ENCODE peak calls at places on chromosomes 6 and 20, in four cellular contexts. U is uterus, N is sigmoid colon, E is A549. D is an unnamed sample.

GRCh38 chr6:35411066-35411465 is 41.1 kb upstream of the FANCE start:
- DNase-seq in U (no peak), N (no peak), E (no peak), D (no peak)

GRCh38 chr6:33075568-33076405 is at the start of gene HLA-DPB1:
- DNase-seq in U (no peak), N (no peak), E (peak), D (no peak)

GRCh38 chr6:35302604-35303218 is 5.1 kb downstream of the DEF6 start:
- DNase-seq in U (no peak), N (peak), E (no peak), D (peak)

GRCh38 chr6:127069659-127070279 is 48.7 kb upstream of the RSPO3 start:
- DNase-seq in U (no peak), N (no peak), E (peak), D (no peak)

GRCh38 chr20:19074828-19075516 is 137.5 kb upstream of the SLC24A3 start:
- DNase-seq in U (no peak), N (no peak), E (no peak), D (peak)

GRCh38 chr20:52179331-52180166 is 12.0 kb downstream of the ZFP64 start:
- DNase-seq in U (no peak), N (no peak), E (no peak), D (no peak)

GRCh38 chr6:19549109-19549508 is 288.1 kb upstream of the ID4 start:
- DNase-seq in U (no peak), N (no peak), E (no peak), D (no peak)

GRCh38 chr6:71197267-71197666 is 91.3 kb upstream of the OGFRL1 start:
- DNase-seq in U (no peak), N (no peak), E (peak), D (no peak)

GRCh38 chr20:47204008-47204745 is 152.3 kb downstream of the ZMYND8 start:
- DNase-seq in U (no peak), N (no peak), E (peak), D (no peak)

GRCh38 chr6:89562114-89562815 is 76.3 kb downstream of the LYRM2 start:
- DNase-seq in U (peak), N (no peak), E (no peak), D (no peak)

GRCh38 chr6:25490018-25490865 is 161.8 kb upstream of the SCGN start:
- DNase-seq in U (peak), N (peak), E (peak), D (peak)

GRCh38 chr6:1584996-1585668 is 24.6 kb upstream of the FOXC1 start:
- DNase-seq in U (no peak), N (no peak), E (no peak), D (no peak)

GRCh38 chr6:128179890-128180440 is 279.1 kb upstream of the THEMIS start:
- DNase-seq in U (no peak), N (no peak), E (no peak), D (no peak)

GRCh38 chr6:158524311-158524710 is 35.6 kb upstream of the TMEM181 start:
- DNase-seq in U (no peak), N (no peak), E (no peak), D (no peak)

GRCh38 chr6:16760536-16761468 is at the start of gene ATXN1:
- DNase-seq in U (peak), N (peak), E (peak), D (peak)

GRCh38 chr20:3808141-3808479 is 12.0 kb downstream of the CDC25B start:
- DNase-seq in U (peak), N (peak), E (peak), D (peak)

GRCh38 chr6:148392611-148393160 is 50.0 kb downstream of the SASH1 start:
- DNase-seq in U (no peak), N (no peak), E (no peak), D (no peak)

GRCh38 chr20:5191829-5192569 is 65.2 kb downstream of the CDS2 start:
- DNase-seq in U (peak), N (no peak), E (peak), D (peak)

GRCh38 chr6:117829594-117830319 is 77.3 kb upstream of the SLC35F1 start:
- DNase-seq in U (no peak), N (no peak), E (peak), D (no peak)

GRCh38 chr20:16929756-16930155 is 181.6 kb downstream of the OTOR start:
- DNase-seq in U (no peak), N (no peak), E (no peak), D (no peak)

GRCh38 chr6:37481793-37482192 is 17.9 kb downstream of the CCDC167 start:
- DNase-seq in U (no peak), N (no peak), E (no peak), D (no peak)

GRCh38 chr6:29625337-29625930 is 7.5 kb downstream of the GABBR1 start:
- DNase-seq in U (no peak), N (no peak), E (no peak), D (no peak)

GRCh38 chr6:148969679-148970078 is 222.8 kb downstream of the UST start:
- DNase-seq in U (no peak), N (peak), E (no peak), D (peak)

GRCh38 chr6:4714961-4715501 is 61.2 kb upstream of the CDYL start:
- DNase-seq in U (no peak), N (no peak), E (no peak), D (no peak)

GRCh38 chr6:52635049-52635577 is 35.8 kb upstream of the TMEM14A start:
- DNase-seq in U (no peak), N (no peak), E (no peak), D (no peak)

GRCh38 chr20:18722381-18722780 is 91.2 kb upstream of the SCP2D1 start:
- DNase-seq in U (no peak), N (no peak), E (no peak), D (no peak)

GRCh38 chr20:48647873-48648272 is 179.9 kb downstream of the PREX1 start:
- DNase-seq in U (no peak), N (no peak), E (no peak), D (no peak)

GRCh38 chr6:145209312-145209711 is 526.0 kb downstream of the EPM2A start:
- DNase-seq in U (no peak), N (no peak), E (no peak), D (no peak)

GRCh38 chr6:151081658-151082057 is 158.1 kb upstream of the AKAP12 start:
- DNase-seq in U (no peak), N (no peak), E (no peak), D (no peak)

GRCh38 chr6:14053776-14054175 is 63.8 kb upstream of the CD83 start:
- DNase-seq in U (no peak), N (no peak), E (no peak), D (no peak)

GRCh38 chr20:41447026-41447425 is 80.4 kb upstream of the EMILIN3 start:
- DNase-seq in U (no peak), N (no peak), E (no peak), D (no peak)

GRCh38 chr6:33320315-33321181 is 3.0 kb upstream of the ZBTB22 start:
- DNase-seq in U (peak), N (peak), E (no peak), D (no peak)

GRCh38 chr6:166167258-166167731 is 356 bp downstream of the TBXT start:
- DNase-seq in U (no peak), N (no peak), E (no peak), D (no peak)

GRCh38 chr6:166162599-166163342 is 4.9 kb downstream of the TBXT start:
- DNase-seq in U (no peak), N (peak), E (no peak), D (no peak)

GRCh38 chr6:166167801-166168615 is at the start of gene TBXT:
- DNase-seq in U (no peak), N (no peak), E (no peak), D (no peak)

GRCh38 chr6:166166314-166167257 is 1.1 kb downstream of the TBXT start:
- DNase-seq in U (no peak), N (no peak), E (no peak), D (no peak)

DNA sequence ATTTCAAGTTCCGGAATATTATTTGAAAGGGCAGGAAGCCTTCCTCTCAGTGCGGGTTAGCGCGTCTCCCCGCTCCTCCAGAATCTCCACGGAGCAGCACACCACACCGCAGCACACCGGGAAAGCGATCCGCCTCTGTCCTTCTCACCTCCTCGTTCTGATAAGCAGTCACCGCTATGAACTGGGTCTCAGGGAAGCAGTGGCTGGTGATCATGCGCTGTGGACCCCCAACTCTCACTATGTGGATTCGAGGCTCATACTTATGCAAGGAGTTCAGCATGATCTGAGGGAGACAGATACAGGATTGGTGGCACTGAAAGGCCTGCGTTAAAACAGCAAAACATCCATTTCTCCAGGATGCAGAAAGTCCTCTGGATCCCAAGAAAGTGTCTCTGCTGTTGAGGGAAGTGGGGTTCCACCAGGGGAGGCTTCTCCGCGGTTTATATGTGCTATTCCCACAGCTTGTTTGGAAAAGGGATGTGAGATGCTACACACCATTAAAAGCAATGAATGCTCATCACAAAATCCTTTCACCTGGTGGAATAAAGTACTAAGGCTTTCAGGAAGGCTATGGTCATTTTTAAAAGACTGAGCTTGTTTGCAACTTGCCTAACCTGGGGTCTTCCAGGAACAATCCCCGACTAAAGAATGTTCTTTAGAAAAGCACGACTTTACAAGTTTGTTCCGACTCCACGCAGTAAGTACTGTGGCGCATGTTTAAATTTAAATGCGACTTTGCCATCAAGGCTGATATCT is 1.9 kb downstream of the TBXT start:
- DNase-seq in U (no peak), N (no peak), E (no peak), D (no peak)
- TF ChIP-seq POLR2A in U (no peak), N (no peak), E (no peak), D (no peak)

GRCh38 chr6:57432919-57433684 is 115.7 kb downstream of the PRIM2 start:
- DNase-seq in U (no peak), N (no peak), E (no peak), D (no peak)

GRCh38 chr6:57434944-57435343 is 117.5 kb downstream of the PRIM2 start:
- DNase-seq in U (no peak), N (no peak), E (no peak), D (no peak)

GRCh38 chr6:57432162-57432561 is 114.7 kb downstream of the PRIM2 start:
- DNase-seq in U (no peak), N (no peak), E (no peak), D (no peak)

DNA sequence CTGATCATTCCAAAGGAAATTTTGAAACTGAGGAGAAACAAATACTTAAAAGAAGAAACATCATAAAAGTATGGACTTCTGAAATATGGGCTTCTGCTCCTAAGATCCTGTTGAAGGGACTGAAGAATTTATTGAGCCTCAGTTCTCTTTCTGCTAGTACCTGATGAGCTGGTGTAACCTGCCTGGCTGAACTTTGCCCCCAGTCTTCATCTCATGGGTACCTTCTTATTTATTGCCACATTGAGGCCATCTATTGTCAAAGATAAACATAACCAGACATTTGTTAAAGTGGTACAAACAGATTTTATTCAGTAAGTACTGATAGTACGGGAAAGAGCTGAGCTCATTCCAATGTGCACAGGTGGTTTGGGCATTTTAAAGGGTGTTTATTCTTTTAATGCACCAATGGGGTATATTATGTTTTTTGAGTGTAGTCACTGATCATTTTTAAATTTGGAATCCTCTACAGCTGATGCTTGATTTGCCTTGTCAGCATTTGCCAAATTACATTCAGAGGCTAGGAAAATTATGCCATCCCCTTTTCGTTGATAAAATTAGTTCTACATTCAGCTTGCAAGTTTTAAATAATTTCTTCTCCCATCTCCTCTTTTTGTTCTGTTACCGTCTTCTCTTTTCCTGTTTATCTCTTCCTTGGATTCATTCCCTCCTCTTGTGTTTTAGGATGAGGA is 118.2 kb downstream of the PRIM2 start:
- DNase-seq in U (no peak), N (no peak), E (no peak), D (no peak)
- TF ChIP-seq CTCF in U (no peak), N (no peak), E (no peak), D (no peak)

GRCh38 chr20:327041-327945 is 1.9 kb downstream of the SOX12 start:
- DNase-seq in U (peak), N (peak), E (peak), D (peak)

GRCh38 chr20:329325-329695 is 4.0 kb downstream of the SOX12 start:
- DNase-seq in U (no peak), N (no peak), E (no peak), D (no peak)

GRCh38 chr20:329851-330232 is 4.5 kb downstream of the SOX12 start:
- DNase-seq in U (no peak), N (no peak), E (no peak), D (no peak)

GRCh38 chr20:327946-328563 is 2.7 kb downstream of the SOX12 start:
- DNase-seq in U (peak), N (no peak), E (no peak), D (no peak)

DNA sequence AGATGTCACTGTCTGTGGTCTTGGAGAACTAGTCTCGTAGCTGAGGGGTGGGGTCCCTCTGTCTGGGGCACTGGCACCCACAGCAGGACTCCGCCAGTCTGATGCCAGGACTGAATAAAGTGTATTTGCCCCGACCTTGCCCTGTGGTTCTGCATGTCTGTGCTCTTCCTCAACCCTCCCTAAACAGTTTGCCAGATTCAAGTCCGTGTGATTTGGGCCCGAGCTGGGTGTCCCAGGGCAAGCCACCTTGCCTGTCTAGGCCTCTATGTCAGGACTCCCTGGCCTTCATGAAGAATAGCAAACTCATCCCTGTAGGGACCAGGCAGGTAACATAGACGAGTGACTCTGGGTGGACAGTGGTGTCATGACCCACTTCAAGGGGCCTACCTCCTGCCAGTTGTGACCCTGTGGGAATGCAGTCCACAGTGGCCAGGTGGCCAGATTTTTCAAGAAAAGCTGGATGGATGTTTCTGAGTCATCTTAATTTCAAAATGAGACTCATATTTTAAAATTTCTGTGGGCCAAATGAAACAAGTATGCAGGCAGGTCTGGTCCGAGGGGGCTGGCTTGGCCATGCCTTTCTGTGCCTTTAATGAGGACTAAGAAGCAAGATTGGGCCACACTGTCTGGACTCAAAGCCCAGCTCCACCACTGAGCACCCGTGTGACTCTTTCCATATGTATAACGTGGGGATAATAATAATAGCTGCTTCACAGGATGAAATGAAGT is 3.4 kb downstream of the SOX12 start:
- DNase-seq in U (no peak), N (no peak), E (no peak), D (no peak)
- TF ChIP-seq POLR2A in U (no peak), N (no peak), E (peak), D (no peak)

GRCh38 chr6:159972506-159973268 is 3.8 kb downstream of the IGF2R start:
- DNase-seq in U (no peak), N (no peak), E (no peak), D (no peak)

GRCh38 chr6:159971341-159972178 is 2.7 kb downstream of the IGF2R start:
- DNase-seq in U (no peak), N (no peak), E (no peak), D (no peak)

GRCh38 chr6:159974932-159975331 is 6.0 kb downstream of the IGF2R start:
- DNase-seq in U (no peak), N (peak), E (no peak), D (peak)

GRCh38 chr6:159973951-159974350 is 5.1 kb downstream of the IGF2R start:
- DNase-seq in U (no peak), N (no peak), E (peak), D (no peak)

DNA sequence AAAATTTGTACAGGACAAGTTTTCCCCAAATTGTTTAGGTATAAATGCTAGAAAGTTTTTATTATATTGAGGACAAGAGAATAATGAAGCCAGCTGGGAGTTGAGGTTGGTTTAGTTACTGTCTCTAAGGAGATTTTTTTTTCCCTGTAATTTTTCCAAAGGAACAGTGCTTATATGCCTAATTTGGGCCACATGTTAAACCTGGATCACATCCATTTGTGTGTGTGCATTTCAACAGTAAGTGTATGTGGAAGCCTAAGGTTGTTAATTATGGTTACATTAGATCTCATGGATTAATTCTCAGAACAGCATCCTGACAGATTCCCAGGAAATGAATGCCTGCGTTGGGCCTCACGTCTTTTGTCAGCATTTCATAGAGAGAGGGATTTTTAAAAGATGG is 4.5 kb downstream of the IGF2R start:
- DNase-seq in U (no peak), N (no peak), E (no peak), D (no peak)
- TF ChIP-seq CTCF in U (no peak), N (no peak), E (no peak), D (no peak)

DNA sequence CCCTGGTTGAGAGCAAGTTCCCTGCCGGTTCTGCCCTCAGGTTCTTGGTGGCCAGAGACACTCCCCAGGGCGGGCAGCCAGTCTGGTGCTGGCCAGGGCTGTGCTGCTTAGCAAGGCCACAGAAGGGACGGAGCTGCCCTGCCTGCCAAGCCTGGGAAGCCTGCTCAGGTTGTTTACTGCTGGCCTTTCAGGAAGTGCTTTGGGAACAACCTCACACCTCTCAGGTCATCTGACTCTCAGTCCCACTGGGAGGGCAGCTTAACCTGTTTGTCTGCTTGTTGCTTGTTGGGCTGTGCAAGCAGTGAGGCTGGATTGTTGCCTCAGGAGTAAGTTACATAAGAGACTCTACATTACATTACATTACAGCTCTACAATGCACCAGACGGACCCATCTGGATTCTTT is 75.8 kb upstream of the AFDN start:
- DNase-seq in U (no peak), N (peak), E (no peak), D (peak)
- TF ChIP-seq POLR2A in U (no peak), N (no peak), E (no peak), D (no peak)

D was measured in lower leg skin.